ENCODE peak calls at places on chromosome 16, in six cellular contexts. One of them, this sample, is unnamed.

GRCh38 chr16:19294156-19294649 is 8.7 kb downstream of the CLEC19A start:
- DNase-seq in HCT116: no peak
- DNase-seq in progenitor cell of endocrine pancreas: no peak
- DNase-seq in fibroblast of lung: peak; percentile 9
- DNase-seq in astrocyte of the cerebellum: no peak
- DNase-seq in WTC11: no peak
- DNase-seq in this sample: no peak

GRCh38 chr16:78500659-78501226 is 401.3 kb downstream of the WWOX start:
- DNase-seq in HCT116: no peak
- DNase-seq in progenitor cell of endocrine pancreas: no peak
- DNase-seq in fibroblast of lung: no peak
- DNase-seq in astrocyte of the cerebellum: no peak
- DNase-seq in WTC11: no peak
- DNase-seq in this sample: no peak

GRCh38 chr16:64545769-64546168 is 576.1 kb downstream of the CDH11 start:
- DNase-seq in HCT116: no peak
- DNase-seq in progenitor cell of endocrine pancreas: no peak
- DNase-seq in fibroblast of lung: no peak
- DNase-seq in astrocyte of the cerebellum: no peak
- DNase-seq in WTC11: no peak
- DNase-seq in this sample: no peak

GRCh38 chr16:57711-58110 is 4.1 kb downstream of the SNRNP25 start:
- DNase-seq in HCT116: no peak
- DNase-seq in progenitor cell of endocrine pancreas: no peak
- DNase-seq in fibroblast of lung: peak; percentile 53
- DNase-seq in astrocyte of the cerebellum: no peak
- DNase-seq in WTC11: no peak
- DNase-seq in this sample: no peak

GRCh38 chr16:73878616-73879015 is 418.0 kb upstream of the PSMD7 start:
- DNase-seq in HCT116: peak; percentile 52
- DNase-seq in progenitor cell of endocrine pancreas: no peak
- DNase-seq in fibroblast of lung: peak; percentile 90
- DNase-seq in astrocyte of the cerebellum: peak; percentile 73
- DNase-seq in WTC11: no peak
- DNase-seq in this sample: no peak

GRCh38 chr16:6643083-6643686 is 689.5 kb upstream of the RBFOX1 start:
- DNase-seq in HCT116: no peak
- DNase-seq in progenitor cell of endocrine pancreas: peak; percentile 44
- DNase-seq in fibroblast of lung: peak; percentile 59
- DNase-seq in astrocyte of the cerebellum: peak; percentile 16
- DNase-seq in WTC11: peak; percentile 45
- DNase-seq in this sample: peak; percentile 48

GRCh38 chr16:67923414-67924127 is 8.1 kb downstream of the CTRL start:
- DNase-seq in HCT116: no peak
- DNase-seq in progenitor cell of endocrine pancreas: no peak
- DNase-seq in fibroblast of lung: no peak
- DNase-seq in astrocyte of the cerebellum: no peak
- DNase-seq in WTC11: no peak
- DNase-seq in this sample: no peak

GRCh38 chr16:12976491-12976890 is 75.1 kb downstream of the SHISA9 start:
- DNase-seq in HCT116: no peak
- DNase-seq in progenitor cell of endocrine pancreas: no peak
- DNase-seq in fibroblast of lung: no peak
- DNase-seq in astrocyte of the cerebellum: no peak
- DNase-seq in WTC11: no peak
- DNase-seq in this sample: no peak

GRCh38 chr16:20774703-20775362 is 11.0 kb downstream of the ACSM3 start:
- DNase-seq in HCT116: peak; percentile 68
- DNase-seq in progenitor cell of endocrine pancreas: peak; percentile 39
- DNase-seq in fibroblast of lung: peak; percentile 49
- DNase-seq in astrocyte of the cerebellum: no peak
- DNase-seq in WTC11: peak; percentile 91
- DNase-seq in this sample: peak; percentile 92

GRCh38 chr16:89243664-89244063 is 26.2 kb downstream of the ZNF778 start:
- DNase-seq in HCT116: no peak
- DNase-seq in progenitor cell of endocrine pancreas: no peak
- DNase-seq in fibroblast of lung: no peak
- DNase-seq in astrocyte of the cerebellum: no peak
- DNase-seq in WTC11: no peak
- DNase-seq in this sample: no peak
- TF ChIP-seq CTCF in HCT116: no peak
- TF ChIP-seq CTCF in progenitor cell of endocrine pancreas: no peak
- TF ChIP-seq CTCF in fibroblast of lung: no peak
- TF ChIP-seq CTCF in astrocyte of the cerebellum: no peak
- TF ChIP-seq CTCF in WTC11: no peak
- TF ChIP-seq CTCF in this sample: no peak

DNA sequence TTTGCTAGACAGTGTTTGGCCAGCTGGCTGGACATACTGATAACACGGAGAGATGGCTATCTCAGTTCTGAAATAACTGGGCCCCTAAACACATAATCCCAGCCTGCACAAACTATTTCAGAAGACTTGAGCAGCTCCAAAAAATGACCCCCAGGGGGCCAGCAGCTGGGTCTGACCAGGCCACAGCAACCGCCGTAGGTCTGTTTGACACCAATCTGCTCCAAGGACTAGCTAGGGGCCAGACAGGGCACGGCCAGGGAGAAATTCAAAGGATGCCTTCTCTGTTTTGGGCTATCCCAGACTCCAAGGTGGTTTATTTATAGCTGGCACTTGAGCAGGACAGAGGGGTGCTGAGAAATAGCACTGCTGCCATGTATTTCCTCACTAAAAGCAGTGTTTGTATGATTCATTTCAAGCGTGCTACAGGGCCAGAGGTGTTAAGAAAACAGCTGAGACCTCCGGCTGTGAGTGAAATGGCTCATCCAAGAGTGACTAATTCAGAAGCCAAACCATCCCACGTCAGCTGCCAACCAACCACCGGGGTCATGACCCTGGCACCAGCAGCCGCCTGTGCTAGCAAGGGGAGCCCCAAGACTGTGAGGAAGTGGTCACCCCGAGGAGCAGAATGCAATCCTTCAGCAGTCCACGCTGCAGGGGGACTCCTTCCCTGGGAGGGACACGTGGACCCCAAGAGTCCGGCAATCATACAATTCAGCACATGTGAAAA is 5.7 kb downstream of the GGA2 start:
- DNase-seq in HCT116: peak; percentile 66
- DNase-seq in progenitor cell of endocrine pancreas: no peak
- DNase-seq in fibroblast of lung: peak; percentile 86
- DNase-seq in astrocyte of the cerebellum: peak; percentile 94
- DNase-seq in WTC11: no peak
- DNase-seq in this sample: peak; percentile 43
- TF ChIP-seq CTCF in HCT116: no peak
- TF ChIP-seq CTCF in progenitor cell of endocrine pancreas: peak; percentile 20
- TF ChIP-seq CTCF in fibroblast of lung: no peak
- TF ChIP-seq CTCF in astrocyte of the cerebellum: no peak
- TF ChIP-seq CTCF in WTC11: no peak
- TF ChIP-seq CTCF in this sample: no peak

GRCh38 chr16:84279871-84280270 is 14.8 kb upstream of the WFDC1 start:
- DNase-seq in HCT116: no peak
- DNase-seq in progenitor cell of endocrine pancreas: no peak
- DNase-seq in fibroblast of lung: no peak
- DNase-seq in astrocyte of the cerebellum: no peak
- DNase-seq in WTC11: no peak
- DNase-seq in this sample: no peak
- TF ChIP-seq CTCF in HCT116: no peak
- TF ChIP-seq CTCF in progenitor cell of endocrine pancreas: no peak
- TF ChIP-seq CTCF in fibroblast of lung: no peak
- TF ChIP-seq CTCF in astrocyte of the cerebellum: no peak
- TF ChIP-seq CTCF in WTC11: no peak
- TF ChIP-seq CTCF in this sample: no peak

GRCh38 chr16:75622762-75623605 is at the start of gene ADAT1:
- DNase-seq in HCT116: peak; percentile 96
- DNase-seq in progenitor cell of endocrine pancreas: peak; percentile 92
- DNase-seq in fibroblast of lung: peak; percentile 98
- DNase-seq in astrocyte of the cerebellum: peak; percentile 97
- DNase-seq in WTC11: peak; percentile 98
- DNase-seq in this sample: peak; percentile 99
- TF ChIP-seq CTCF in HCT116: no peak
- TF ChIP-seq CTCF in progenitor cell of endocrine pancreas: no peak
- TF ChIP-seq CTCF in fibroblast of lung: no peak
- TF ChIP-seq CTCF in astrocyte of the cerebellum: no peak
- TF ChIP-seq CTCF in WTC11: no peak
- TF ChIP-seq CTCF in this sample: no peak

This sample was measured in H9.